ENCODE peak calls at places on chromosomes 1 and 21, in seven cellular contexts. H is central memory CD4-positive, alpha-beta T cell; D is IMR-90; J is endothelial cell; F is NCI-H446 treated with DMSO at 0.1 percent for 48 hours; B is stimulated activated CD4-positive, alpha-beta T cell treated with anti-CD3 and anti-CD28 coated beads, Interleukin-4, amount 100 ng/mL, for 24 hours; K is AG20443. C is an unnamed sample.

GRCh38 chr1:19432943-19433609 is 52.3 kb downstream of the CAPZB start:
- DNase-seq in K (no peak), J (no peak), H (no peak), F (no peak), D (peak), B (peak), C (no peak)

GRCh38 chr1:205068001-205068400 is 16.3 kb downstream of the TMEM81 start:
- DNase-seq in D (no peak), F (no peak), J (no peak), B (no peak), H (no peak), K (no peak), C (no peak)

GRCh38 chr1:76830373-76830772 is 36.9 kb upstream of the ST6GALNAC5 start:
- DNase-seq in B (no peak), D (no peak), F (no peak), H (no peak), J (no peak), K (no peak), C (no peak)

GRCh38 chr1:43577647-43578542 is 47.2 kb downstream of the PTPRF start:
- DNase-seq in F (no peak), K (no peak), H (no peak), B (no peak), D (no peak), J (no peak), C (no peak)

GRCh38 chr1:155207578-155208405 is at the start of gene THBS3:
- DNase-seq in K (peak), B (no peak), F (peak), D (peak), J (no peak), H (no peak), C (no peak)

GRCh38 chr21:32278068-32278467 is 781 bp downstream of the MIS18A start:
- DNase-seq in F (no peak), J (no peak), D (no peak), K (no peak), B (no peak), H (no peak), C (peak)

GRCh38 chr1:93670141-93670540 is 11.5 kb downstream of the BCAR3 start:
- DNase-seq in F (peak), H (no peak), B (no peak), J (no peak), D (peak), K (peak), C (peak)

GRCh38 chr1:5991784-5992033 is 516 bp downstream of the NPHP4 start:
- DNase-seq in B (no peak), D (no peak), J (no peak), F (no peak), H (no peak), K (peak), C (no peak)

GRCh38 chr1:201422026-201422425 is 496 bp upstream of the TNNI1 start:
- DNase-seq in B (no peak), H (no peak), D (no peak), F (no peak), K (no peak), J (no peak), C (no peak)

GRCh38 chr1:24415910-24416665 is 486 bp downstream of the NIPAL3 start:
- DNase-seq in K (peak), B (peak), F (no peak), J (no peak), H (no peak), D (peak), C (peak)

GRCh38 chr1:29256979-29257804 is 20.9 kb downstream of the PTPRU start:
- DNase-seq in K (no peak), J (no peak), D (no peak), H (no peak), F (no peak), B (no peak), C (no peak)

GRCh38 chr1:117363591-117364048 is 3.6 kb upstream of the MAN1A2 start:
- DNase-seq in J (no peak), B (peak), D (no peak), H (no peak), F (no peak), K (no peak), C (no peak)

GRCh38 chr1:96418969-96419368 is 302.6 kb upstream of the PTBP2 start:
- DNase-seq in B (no peak), K (no peak), F (no peak), J (no peak), D (no peak), H (no peak), C (no peak)

GRCh38 chr1:32702599-32703478 is at the start of gene SYNC:
- DNase-seq in K (peak), B (peak), H (no peak), J (peak), D (peak), F (no peak), C (peak)

GRCh38 chr1:248828845-248829244 is 3.1 kb upstream of the SH3BP5L start:
- DNase-seq in D (peak), F (no peak), H (no peak), J (no peak), B (no peak), K (peak), C (peak)

GRCh38 chr21:46540087-46540710 is 64.7 kb downstream of the S100B start:
- DNase-seq in J (no peak), K (no peak), F (no peak), B (no peak), D (no peak), H (no peak), C (no peak)

GRCh38 chr1:192983349-192983980 is 75.7 kb downstream of the UCHL5 start:
- DNase-seq in H (no peak), J (no peak), F (no peak), D (peak), B (peak), K (no peak), C (no peak)

GRCh38 chr1:65265296-65266271 is 43.8 kb upstream of the DNAJC6 start:
- DNase-seq in J (peak), B (peak), H (peak), D (no peak), K (peak), F (peak), C (peak)

GRCh38 chr1:233216009-233216408 is 79.5 kb downstream of the PCNX2 start:
- DNase-seq in J (no peak), H (no peak), F (no peak), D (no peak), K (no peak), B (no peak), C (no peak)

GRCh38 chr1:156298852-156299357 is at the start of gene VHLL:
- DNase-seq in B (no peak), H (no peak), K (no peak), D (no peak), F (no peak), J (no peak), C (no peak)

GRCh38 chr1:62589321-62589720 is 8.0 kb upstream of the ANGPTL3 start:
- DNase-seq in H (no peak), J (no peak), D (peak), B (no peak), K (no peak), F (no peak), C (peak)

GRCh38 chr1:45721207-45721606 is 29.2 kb downstream of the IPP start:
- DNase-seq in B (no peak), K (peak), J (no peak), D (peak), F (no peak), H (no peak), C (peak)

GRCh38 chr1:228104526-228105251 is 1.6 kb upstream of the C1orf35 start:
- DNase-seq in B (no peak), K (no peak), J (no peak), D (no peak), F (no peak), H (no peak), C (no peak)

GRCh38 chr1:231612393-231613089 is 14.0 kb upstream of the DISC1 start:
- DNase-seq in D (no peak), K (no peak), B (no peak), F (no peak), J (no peak), H (peak), C (no peak)

GRCh38 chr1:235642021-235642942 is 7.3 kb downstream of the GNG4 start:
- DNase-seq in H (peak), J (no peak), K (peak), F (no peak), D (peak), B (peak), C (no peak)

GRCh38 chr1:115337633-115338456 is at the start of gene NGF:
- DNase-seq in K (peak), J (peak), F (no peak), D (peak), H (no peak), B (no peak), C (peak)

GRCh38 chr1:215192306-215192705 is 109.8 kb downstream of the KCNK2 start:
- DNase-seq in J (no peak), D (peak), H (no peak), B (no peak), F (no peak), K (peak), C (peak)

GRCh38 chr1:227769601-227770494 is 34.6 kb downstream of the SNAP47 start:
- DNase-seq in F (no peak), K (no peak), B (no peak), D (no peak), H (no peak), J (no peak), C (no peak)

GRCh38 chr1:156430305-156430704 is 61.3 kb downstream of the RHBG start:
- DNase-seq in F (no peak), D (no peak), K (no peak), H (no peak), B (no peak), J (no peak), C (no peak)

GRCh38 chr1:182687361-182687760 is 3.0 kb upstream of the RGS8 start:
- DNase-seq in J (no peak), B (no peak), H (no peak), F (no peak), D (no peak), K (no peak), C (no peak)

GRCh38 chr1:173062156-173062938 is 11.6 kb upstream of the TNFSF18 start:
- DNase-seq in K (peak), J (no peak), F (no peak), H (no peak), D (peak), B (no peak), C (peak)

C was measured in HFFc6.